ENCODE peak calls at places on chromosomes 13 and 19, in six cellular contexts. O, M, T, S, J and L are unnamed samples. For H3K9me3 and H3K4me1, the result is how much of the 10 kb centered on the place peaks cover.

GRCh38 chr19:13718733-13719132 is 45.6 kb upstream of the MRI1 start:
- DNase-seq in S (no peak), T (peak), O (peak), J (peak), M (peak), L (peak)

GRCh38 chr13:80336335-80336734 is 4.6 kb downstream of the SPRY2 start:
- DNase-seq in S (peak), O (no peak), J (no peak), T (peak), M (no peak), L (peak)

GRCh38 chr19:40264314-40265054 is 20.7 kb downstream of the AKT2 start:
- DNase-seq in S (no peak), M (no peak), J (no peak), O (no peak), T (no peak), L (no peak)

GRCh38 chr13:30337061-30337601 is 29.8 kb upstream of the KATNAL1 start:
- DNase-seq in J (no peak), S (no peak), T (no peak), O (no peak), M (no peak), L (no peak)

GRCh38 chr13:101811440-101811839 is 359.0 kb downstream of the ITGBL1 start:
- DNase-seq in T (no peak), J (no peak), M (no peak), S (no peak), O (no peak), L (peak)

GRCh38 chr13:55394470-55394869 is 1746.2 kb upstream of the PRR20A start:
- DNase-seq in J (no peak), M (no peak), S (no peak), T (no peak), O (no peak), L (no peak)

GRCh38 chr13:90545070-90545840 is 802.2 kb upstream of the MIR17HG start:
- DNase-seq in S (no peak), T (no peak), M (peak), J (no peak), O (no peak), L (peak)

GRCh38 chr19:41531438-41532311 is 44.3 kb upstream of the CEACAM21 start:
- DNase-seq in J (no peak), T (peak), M (no peak), S (peak), O (no peak), L (peak)

GRCh38 chr13:114108141-114108761 is 24.2 kb downstream of the RASA3 start:
- DNase-seq in M (no peak), S (no peak), O (no peak), T (no peak), J (no peak), L (no peak)

GRCh38 chr19:48319647-48320537 is 5.5 kb upstream of the EMP3 start:
- DNase-seq in J (no peak), O (peak), M (peak), S (peak), T (peak), L (peak)

GRCh38 chr19:53999694-54000093 is 8.3 kb downstream of the CACNG6 start:
- DNase-seq in T (no peak), J (no peak), M (no peak), S (no peak), O (no peak), L (no peak)

GRCh38 chr13:106210327-106210726 is 325.1 kb downstream of the EFNB2 start:
- DNase-seq in M (no peak), T (no peak), O (no peak), J (no peak), S (peak), L (no peak)

GRCh38 chr19:43720936-43721335 is 5.1 kb downstream of the IRGC start:
- DNase-seq in J (no peak), O (no peak), M (no peak), T (no peak), S (no peak), L (no peak)

GRCh38 chr19:13817615-13818371 is 22.6 kb downstream of the ZSWIM4 start:
- DNase-seq in M (no peak), T (no peak), S (peak), O (peak), J (peak), L (no peak)

GRCh38 chr13:109743706-109744453 is 42.5 kb downstream of the IRS2 start:
- DNase-seq in S (peak), M (peak), O (peak), T (peak), J (peak), L (peak)

GRCh38 chr13:100392709-100393630 is 195.6 kb downstream of the GGACT start:
- DNase-seq in O (peak), M (peak), J (peak), S (peak), T (peak), L (peak)

GRCh38 chr19:2477141-2477710 is 1.3 kb downstream of the GADD45B start:
- DNase-seq in S (peak), M (peak), O (no peak), J (no peak), T (no peak), L (peak)

GRCh38 chr19:33684550-33685303 is 63.0 kb downstream of the CHST8 start:
- DNase-seq in T (no peak), J (no peak), M (no peak), S (no peak), O (peak), L (no peak)

GRCh38 chr13:28955264-28955966 is 135.3 kb downstream of the MTUS2 start:
- DNase-seq in J (no peak), S (no peak), T (no peak), O (no peak), M (no peak), L (no peak)

GRCh38 chr13:28558567-28558966 is 63.6 kb upstream of the FLT1 start:
- DNase-seq in O (no peak), S (no peak), M (no peak), T (peak), J (no peak), L (no peak)

GRCh38 chr19:46256855-46257254 is 27.3 kb downstream of the IGFL1 start:
- DNase-seq in T (peak), J (no peak), M (no peak), O (no peak), S (peak), L (peak)

GRCh38 chr13:26749905-26750304 is 10.7 kb downstream of the GPR12 start:
- DNase-seq in T (no peak), O (no peak), S (no peak), M (no peak), J (no peak), L (no peak)

GRCh38 chr13:20664304-20664703 is 39.2 kb upstream of the IL17D start:
- DNase-seq in T (no peak), J (no peak), O (no peak), M (no peak), S (no peak), L (no peak)

DNA sequence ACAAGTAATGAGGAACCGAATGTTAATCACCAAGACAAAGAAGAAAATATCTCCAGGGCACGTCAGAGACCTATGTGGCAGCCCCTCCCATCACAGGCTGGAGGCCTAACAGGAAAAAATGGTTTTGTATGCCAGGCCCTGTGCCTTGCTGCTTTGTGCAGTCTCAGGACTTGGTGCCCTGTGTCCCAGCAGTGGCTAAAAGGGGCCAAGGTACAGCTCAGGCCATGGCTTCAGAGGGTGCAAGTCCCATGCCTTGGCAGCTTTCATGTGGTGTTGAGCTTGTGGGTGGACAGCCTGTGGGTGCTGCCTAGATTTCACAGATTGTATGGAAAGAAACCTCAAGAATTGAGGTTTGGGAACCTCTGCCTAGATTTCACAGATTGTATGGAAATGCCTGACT is 767.2 kb upstream of the SLC10A2 start:
- DNase-seq in T (no peak), O (no peak), J (no peak), S (no peak), M (no peak), L (no peak)
- H3K9me3 ChIP-seq in T (under half), O (under half), J (under half), S (under half), M (under half), L (under half)

DNA sequence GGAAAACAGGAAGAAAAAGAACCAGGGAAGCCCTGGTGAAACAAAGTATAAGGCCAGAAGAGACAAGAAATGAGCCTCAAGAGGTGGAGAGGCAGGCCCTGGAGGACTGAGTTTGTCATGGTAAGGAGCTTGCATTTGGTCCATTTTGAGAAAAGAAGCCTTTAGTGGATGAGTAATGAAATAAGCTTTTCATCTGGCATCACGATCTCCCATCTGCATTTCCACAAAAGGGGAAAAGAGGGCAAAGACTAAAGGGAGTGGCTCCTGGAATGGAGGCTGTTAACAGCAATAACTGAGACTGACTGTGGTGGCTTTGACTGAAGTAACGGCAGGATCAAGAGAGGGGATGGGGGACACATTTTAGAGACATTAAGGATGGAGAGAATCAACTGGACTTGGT is 148.8 kb upstream of the NBEA start:
- DNase-seq in S (no peak), J (no peak), O (no peak), M (no peak), T (no peak), L (no peak)
- H3K4me1 ChIP-seq in S (under half), J (under half), O (under half), M (under half), T (under half), L (under half)

GRCh38 chr19:1467512-1468273 is 11.3 kb downstream of the C19orf25 start:
- DNase-seq in M (no peak), S (no peak), O (no peak), T (no peak), J (no peak), L (no peak)
- H3K4me2 ChIP-seq in M (peak), S (peak), O (no peak), T (no peak), J (peak), L (peak)

GRCh38 chr19:23783634-23784033 is 24.9 kb upstream of the ZNF681 start:
- DNase-seq in M (no peak), S (no peak), O (no peak), J (no peak), T (no peak), L (no peak)
- H3K9me3 ChIP-seq in M (under half), S (half or more), O (under half), J (under half), T (under half), L (under half)

GRCh38 chr13:53136554-53136953 is 107.9 kb downstream of the OLFM4 start:
- DNase-seq in S (no peak), T (no peak), M (no peak), J (no peak), O (no peak), L (no peak)

GRCh38 chr13:53141336-53141735 is 112.7 kb downstream of the OLFM4 start:
- DNase-seq in S (no peak), O (no peak), T (no peak), M (no peak), J (no peak), L (no peak)

GRCh38 chr13:53138369-53139036 is 109.9 kb downstream of the OLFM4 start:
- DNase-seq in S (peak), T (peak), M (no peak), J (no peak), O (no peak), L (no peak)

GRCh38 chr13:53142301-53142700 is 113.7 kb downstream of the OLFM4 start:
- DNase-seq in J (no peak), O (no peak), T (no peak), M (no peak), S (no peak), L (no peak)

DNA sequence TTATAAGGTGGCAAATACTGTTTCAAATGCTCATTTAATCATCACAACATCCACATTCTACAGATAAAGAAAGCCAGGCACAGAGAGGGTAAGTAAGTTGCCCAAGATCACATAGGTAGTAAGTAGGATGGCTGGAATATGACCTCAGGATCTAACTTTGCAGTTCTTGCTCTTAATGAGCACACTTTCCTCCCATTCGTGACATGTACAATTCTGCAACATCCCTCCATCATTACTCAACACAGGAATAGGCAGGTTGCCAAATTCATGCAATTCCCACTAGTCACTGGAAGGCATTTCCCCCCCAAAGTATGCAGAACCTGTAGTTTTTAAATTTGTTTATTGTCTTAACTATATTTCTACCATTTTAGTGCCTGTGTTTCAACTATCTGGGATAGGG is 109.2 kb downstream of the OLFM4 start:
- DNase-seq in T (peak), O (no peak), J (no peak), M (peak), S (peak), L (no peak)
- H3K4me1 ChIP-seq in T (under half), O (under half), J (under half), M (under half), S (under half), L (under half)

DNA sequence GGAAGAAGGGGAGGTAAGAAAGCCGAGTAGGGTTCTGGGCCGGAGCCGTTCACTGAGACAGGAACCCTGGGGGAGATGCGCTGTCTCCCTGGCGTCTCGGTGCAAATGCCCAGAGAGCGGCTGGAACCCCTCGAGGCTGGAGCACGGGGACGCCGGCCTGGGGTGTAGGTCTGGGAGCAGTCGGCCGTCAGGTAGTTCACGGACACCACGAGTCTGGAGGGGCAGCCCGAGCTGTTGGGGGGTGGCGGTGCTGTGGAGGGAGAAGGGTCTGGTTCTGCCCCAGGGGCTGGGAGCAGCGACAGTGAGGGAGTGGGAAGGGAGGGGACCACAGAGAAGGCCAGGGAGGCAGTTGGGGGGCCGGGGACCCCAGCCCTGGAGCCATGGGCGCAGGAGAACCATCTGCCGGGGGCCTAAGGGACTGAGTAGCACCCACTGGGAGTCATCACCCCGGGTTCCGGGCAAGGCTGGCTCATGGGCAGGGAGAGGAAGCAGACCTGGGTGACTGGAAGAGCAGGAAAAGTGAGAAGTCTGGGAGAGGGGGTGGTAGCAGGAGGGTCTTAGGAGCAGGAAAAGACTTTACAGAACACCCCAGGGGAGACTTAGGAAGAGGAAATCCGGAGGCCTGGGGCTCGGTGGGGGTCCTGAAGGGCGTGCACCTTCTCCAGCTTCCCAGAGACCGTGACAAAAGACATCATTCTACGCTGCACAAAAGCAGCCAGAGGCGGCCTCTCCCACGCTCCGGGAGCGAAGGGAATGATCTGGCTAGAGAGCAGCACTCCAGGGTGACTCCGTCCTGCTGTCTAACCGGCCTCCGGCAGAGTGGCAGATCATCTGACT is 173.1 kb upstream of the SOX1 start:
- DNase-seq in O (peak), S (peak), M (no peak), J (no peak), T (no peak), L (no peak)
- H3K4me2 ChIP-seq in O (peak), S (peak), M (no peak), J (peak), T (no peak), L (no peak)